ENCODE peak calls at places on chromosomes 16 and 17, in six cellular contexts. Z is neural crest cell, H is AG08395, I is frontal cortex, L is AG10803, N is T-helper 1 cell. B is an unnamed sample.

GRCh38 chr16:84193480-84193879 is 2.5 kb downstream of the ADAD2 start:
- DNase-seq in I (no peak), L (no peak), N (no peak), Z (no peak), H (no peak), B (no peak)

GRCh38 chr16:2839650-2840450 is 9.7 kb downstream of the ZG16B start:
- DNase-seq in I (no peak), H (no peak), L (no peak), N (no peak), Z (no peak), B (no peak)

GRCh38 chr16:81636298-81636960 is 142.7 kb upstream of the PLCG2 start:
- DNase-seq in H (no peak), L (peak; percentile 7), I (no peak), Z (no peak), N (no peak), B (no peak)

GRCh38 chr16:52193441-52193840 is 353.5 kb downstream of the TOX3 start:
- DNase-seq in L (no peak), I (no peak), H (no peak), N (no peak), Z (no peak), B (no peak)

GRCh38 chr17:38732376-38733314 is 2.5 kb downstream of the CISD3 start:
- DNase-seq in H (no peak), N (no peak), L (no peak), Z (no peak), I (no peak), B (no peak)

GRCh38 chr16:1163567-1164055 is 10.7 kb downstream of the CACNA1H start:
- DNase-seq in Z (no peak), N (no peak), H (no peak), I (no peak), L (no peak), B (no peak)

GRCh38 chr17:6061290-6061689 is 8.9 kb upstream of the WSCD1 start:
- DNase-seq in L (peak; percentile 42), Z (no peak), I (no peak), H (peak; percentile 85), N (no peak), B (no peak)

GRCh38 chr16:81136331-81137011 is 40.3 kb upstream of the GCSH start:
- DNase-seq in I (no peak), Z (no peak), H (no peak), N (no peak), L (no peak), B (no peak)

GRCh38 chr17:44210342-44211192 is 8.9 kb downstream of the UBTF start:
- DNase-seq in I (peak; percentile 94), L (peak; percentile 87), N (peak; percentile 87), Z (peak; percentile 86), H (peak; percentile 92), B (peak; percentile 93)